ENCODE peak calls at places on chromosomes 13 and 19, in seven cellular contexts. N is dorsolateral prefrontal cortex, I is ovary, F is fibroblast of lung, K is neural progenitor cell, U is Peyer's patch, J is psoas muscle. X is an unnamed sample.

GRCh38 chr13:44842158-44842557 is 147.1 kb downstream of the NUFIP1 start:
- DNase-seq in U (no peak), K (no peak), N (no peak), J (no peak), F (peak), I (no peak), X (peak)

GRCh38 chr13:21014139-21014665 is 47.2 kb downstream of the LATS2 start:
- DNase-seq in F (no peak), J (no peak), K (no peak), I (no peak), N (no peak), U (peak), X (no peak)

GRCh38 chr13:30465541-30466357 is at the start of gene HMGB1:
- DNase-seq in I (peak), N (peak), K (peak), J (peak), F (peak), U (peak), X (peak)

GRCh38 chr19:41595258-41595889 is 19.4 kb downstream of the CEACAM21 start:
- DNase-seq in F (peak), I (no peak), U (peak), J (peak), N (no peak), K (peak), X (peak)

GRCh38 chr19:30229524-30230174 is 142.5 kb upstream of the ZNF536 start:
- DNase-seq in I (no peak), N (no peak), F (no peak), J (no peak), K (peak), U (no peak), X (no peak)

GRCh38 chr19:29811125-29812079 is at the start of gene CCNE1:
- DNase-seq in N (peak), F (peak), U (peak), J (peak), I (peak), K (peak), X (peak)

GRCh38 chr13:64278493-64278892 is 2862.8 kb upstream of the PCDH20 start:
- DNase-seq in K (no peak), J (no peak), I (no peak), U (no peak), N (no peak), F (peak), X (peak)

GRCh38 chr19:13103585-13103923 is 896 bp upstream of the LYL1 start:
- DNase-seq in I (no peak), F (no peak), N (no peak), K (no peak), J (no peak), U (no peak), X (no peak)

GRCh38 chr19:3708207-3708931 is at the start of gene TJP3:
- DNase-seq in J (no peak), N (no peak), I (no peak), U (peak), F (no peak), K (no peak), X (no peak)

GRCh38 chr19:3985643-3986259 is 488 bp upstream of the EEF2 start:
- DNase-seq in K (no peak), N (no peak), I (no peak), J (no peak), U (no peak), F (no peak), X (no peak)

GRCh38 chr19:44113784-44114390 is 688 bp downstream of the ZNF225 start:
- DNase-seq in K (peak), F (no peak), I (no peak), N (no peak), U (no peak), J (no peak), X (peak)

GRCh38 chr19:33414667-33415605 is 41.4 kb downstream of the CEBPG start:
- DNase-seq in F (no peak), N (peak), I (no peak), U (no peak), J (no peak), K (no peak), X (no peak)

GRCh38 chr19:51783373-51783772 is 11.6 kb upstream of the FPR3 start:
- DNase-seq in K (no peak), I (no peak), N (no peak), U (no peak), J (no peak), F (no peak), X (peak)

GRCh38 chr19:23287620-23288019 is 37.4 kb upstream of the ZNF724 start:
- DNase-seq in J (no peak), I (no peak), U (no peak), F (no peak), N (no peak), K (no peak), X (no peak)

GRCh38 chr19:45781282-45782161 is 768 bp downstream of the DMPK start:
- DNase-seq in F (no peak), I (peak), J (peak), K (no peak), N (no peak), U (no peak), X (no peak)

GRCh38 chr13:110887242-110887954 is 27.5 kb downstream of the ANKRD10 start:
- DNase-seq in N (no peak), K (no peak), F (no peak), U (no peak), J (no peak), I (no peak), X (no peak)

GRCh38 chr13:112983428-112984196 is 14.6 kb downstream of the MCF2L start:
- DNase-seq in I (no peak), N (no peak), F (no peak), J (no peak), K (no peak), U (peak), X (no peak)

GRCh38 chr13:111845621-111846351 is 221.2 kb upstream of the SOX1 start:
- DNase-seq in I (no peak), F (no peak), N (no peak), K (no peak), U (no peak), J (no peak), X (no peak)

GRCh38 chr19:291561-292280 is 518 bp upstream of the PLPP2 start:
- DNase-seq in N (no peak), K (no peak), F (no peak), J (no peak), U (peak), I (no peak), X (peak)

GRCh38 chr13:73970413-73971055 is 163.7 kb downstream of the KLF12 start:
- DNase-seq in K (no peak), I (no peak), U (no peak), F (peak), N (peak), J (no peak), X (no peak)

GRCh38 chr19:16369664-16370576 is 45.3 kb downstream of the KLF2 start:
- DNase-seq in K (no peak), I (no peak), N (no peak), U (no peak), J (no peak), F (no peak), X (no peak)

GRCh38 chr13:65600702-65601101 is 1629.4 kb downstream of the PCDH9 start:
- DNase-seq in I (no peak), F (peak), J (no peak), K (no peak), U (no peak), N (no peak), X (no peak)

GRCh38 chr13:96511587-96511986 is 421.7 kb downstream of the HS6ST3 start:
- DNase-seq in J (no peak), F (no peak), K (no peak), U (no peak), N (no peak), I (no peak), X (no peak)

GRCh38 chr19:10432736-10433130 is 12.4 kb downstream of the PDE4A start:
- DNase-seq in F (no peak), N (no peak), J (peak), K (no peak), I (no peak), U (no peak), X (no peak)

GRCh38 chr13:107347641-107348369 is 779.9 kb upstream of the ARGLU1 start:
- DNase-seq in U (no peak), F (peak), K (no peak), I (no peak), J (no peak), N (no peak), X (no peak)

GRCh38 chr19:46408611-46409039 is 4.7 kb downstream of the CCDC8 start:
- DNase-seq in U (peak), J (peak), N (peak), I (peak), K (peak), F (peak), X (no peak)

GRCh38 chr19:29326849-29327840 is 114.2 kb upstream of the UQCRFS1 start:
- DNase-seq in K (no peak), J (no peak), I (no peak), N (no peak), U (no peak), F (no peak), X (no peak)

GRCh38 chr13:98565726-98566577 is 11.0 kb downstream of the STK24 start:
- DNase-seq in K (no peak), I (peak), U (no peak), N (no peak), J (peak), F (no peak), X (no peak)

GRCh38 chr19:8054169-8054568 is 1.6 kb downstream of the CCL25 start:
- DNase-seq in I (no peak), J (no peak), N (no peak), F (no peak), K (peak), U (peak), X (no peak)

GRCh38 chr19:18172331-18173053 is 1.1 kb upstream of the IFI30 start:
- DNase-seq in K (no peak), F (no peak), N (no peak), I (no peak), J (no peak), U (no peak), X (no peak)

GRCh38 chr13:39602614-39603366 is at the start of gene LHFPL6:
- DNase-seq in K (peak), U (peak), J (peak), N (peak), I (peak), F (peak), X (peak)

GRCh38 chr13:20685042-20685441 is 18.5 kb upstream of the IL17D start:
- DNase-seq in K (no peak), J (no peak), F (no peak), U (no peak), N (no peak), I (no peak), X (no peak)

GRCh38 chr13:110398564-110399507 is 91.8 kb downstream of the COL4A2 start:
- DNase-seq in N (no peak), U (no peak), I (no peak), K (no peak), J (no peak), F (peak), X (no peak)

GRCh38 chr13:25440081-25440480 is 68.3 kb downstream of the ATP8A2 start:
- DNase-seq in I (no peak), U (no peak), N (no peak), J (no peak), F (no peak), K (no peak), X (no peak)

GRCh38 chr19:30391554-30392551 is 19.7 kb downstream of the ZNF536 start:
- DNase-seq in F (no peak), U (no peak), K (peak), J (no peak), I (no peak), N (no peak), X (peak)

GRCh38 chr19:7294571-7295212 is 478 bp upstream of the INSR start:
- DNase-seq in N (peak), F (peak), U (peak), I (peak), K (peak), J (peak), X (peak)

GRCh38 chr13:33639640-33640080 is 178.3 kb upstream of the RFC3 start:
- DNase-seq in N (no peak), F (no peak), I (no peak), U (no peak), J (no peak), K (no peak), X (no peak)

GRCh38 chr19:50358483-50359431 is 6.7 kb downstream of the NAPSA start:
- DNase-seq in K (no peak), F (peak), U (peak), J (peak), N (peak), I (peak), X (peak)

GRCh38 chr13:46530084-46530935 is 22.7 kb upstream of the LRCH1 start:
- DNase-seq in N (no peak), K (no peak), I (no peak), F (peak), J (no peak), U (no peak), X (peak)

GRCh38 chr19:3618144-3618810 is 8.3 kb downstream of the CACTIN start:
- DNase-seq in F (peak), K (peak), J (peak), U (peak), I (peak), N (peak), X (peak)

DNA sequence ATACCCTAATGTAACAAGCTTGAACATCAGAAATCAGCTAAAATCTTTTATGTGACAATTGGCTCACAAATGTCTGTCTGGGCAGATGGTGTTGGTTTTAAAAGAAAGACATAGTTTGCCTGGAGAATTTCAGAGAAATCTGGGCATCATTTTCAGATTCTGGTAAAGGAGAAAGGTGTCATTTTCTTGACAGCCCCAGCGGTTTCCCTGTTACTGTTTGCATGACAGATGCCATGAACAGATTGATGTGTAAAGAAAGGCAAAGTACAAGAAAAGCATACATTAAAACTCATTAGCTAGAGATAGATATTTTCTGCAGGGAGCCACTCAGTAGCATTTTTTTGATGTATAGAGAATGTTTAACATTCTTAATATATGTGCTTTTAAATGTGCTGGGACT is 987.9 kb downstream of the OLFM4 start:
- DNase-seq in N (no peak), U (no peak), F (no peak), K (no peak), J (no peak), I (no peak), X (no peak)
- H3K27ac ChIP-seq in N (no peak), U (no peak), F (no peak), K (no peak), J (no peak), I (no peak), X (no peak)

DNA sequence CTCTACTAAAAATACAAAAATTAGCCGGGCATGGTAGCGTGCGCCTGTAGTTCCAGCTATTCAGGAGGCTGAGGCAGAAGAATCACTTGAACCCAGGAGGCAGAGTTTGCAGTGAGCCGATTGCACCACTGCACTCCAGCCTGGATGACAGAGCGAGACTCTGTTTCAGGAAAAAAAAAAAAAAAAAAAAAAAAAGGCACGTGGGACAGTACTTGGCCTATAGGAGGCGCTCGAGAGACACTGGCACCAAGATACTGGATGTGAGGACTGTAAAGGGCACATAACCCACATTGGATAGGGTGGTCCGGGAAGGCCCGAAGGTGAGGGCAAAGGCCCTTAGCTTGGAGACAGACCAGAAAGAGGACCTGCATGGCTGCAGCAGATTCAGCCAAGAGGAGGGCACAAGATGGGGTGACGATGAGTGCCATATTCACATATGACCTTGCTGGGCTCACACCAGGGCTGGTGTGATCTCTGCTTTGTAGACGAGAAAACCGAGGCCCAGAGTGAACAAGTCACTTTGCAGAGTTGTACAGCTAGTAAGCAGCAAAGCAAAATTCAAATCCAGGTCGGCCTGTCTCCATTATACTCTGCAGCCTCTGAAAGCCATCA is 89.4 kb downstream of the DPF1 start:
- DNase-seq in I (no peak), J (no peak), N (no peak), K (peak), F (peak), U (peak), X (peak)
- TF ChIP-seq CTCF in I (no peak), J (peak), N (peak), K (peak), F (peak), U (peak), X (peak)

GRCh38 chr19:5126498-5127223 is 157.7 kb downstream of the KDM4B start:
- DNase-seq in N (no peak), F (no peak), K (no peak), U (no peak), I (no peak), J (no peak), X (no peak)
- H3K27ac ChIP-seq in N (peak), F (no peak), K (peak), U (no peak), I (peak), J (no peak), X (peak)

GRCh38 chr13:60584976-60585375 is 188.0 kb downstream of the TDRD3 start:
- DNase-seq in K (peak), U (no peak), I (no peak), F (no peak), J (no peak), N (peak), X (no peak)

GRCh38 chr13:60583911-60584753 is 187.1 kb downstream of the TDRD3 start:
- DNase-seq in J (no peak), I (no peak), U (no peak), F (peak), K (peak), N (no peak), X (peak)

GRCh38 chr13:60577761-60578160 is 180.7 kb downstream of the TDRD3 start:
- DNase-seq in I (no peak), J (no peak), K (no peak), F (no peak), U (no peak), N (no peak), X (no peak)

GRCh38 chr13:60583196-60583908 is 186.3 kb downstream of the TDRD3 start:
- DNase-seq in N (no peak), F (peak), I (no peak), U (no peak), K (peak), J (no peak), X (peak)
- TF ChIP-seq CTCF in N (no peak), F (no peak), I (no peak), U (no peak), K (peak), J (no peak), X (peak)

GRCh38 chr13:43786766-43787517 is at the start of gene ENOX1:
- DNase-seq in I (peak), F (peak), J (peak), K (peak), U (peak), N (peak), X (peak)
- H3K27ac ChIP-seq in I (peak), F (peak), J (peak), K (no peak), U (peak), N (peak), X (no peak)

GRCh38 chr13:22175815-22176214 is 504.9 kb downstream of the FGF9 start:
- DNase-seq in K (no peak), J (no peak), I (no peak), F (no peak), U (no peak), N (no peak), X (no peak)
- TF ChIP-seq CTCF in K (peak), J (no peak), I (no peak), F (no peak), U (no peak), N (no peak), X (no peak)